ENCODE peak calls at places on chromosomes 12 and 14, in seven cellular contexts. Y is tibial artery; E is BE2C; K is AG04449; Z is cardiac fibroblast; A is dorsolateral prefrontal cortex; I is CD4-positive, alpha-beta T cell. G is an unnamed sample.

GRCh38 chr14:74955229-74955999 is at the start of gene PGF:
- DNase-seq in Y (peak; percentile 67), E (peak; percentile 86), K (no peak), Z (peak; percentile 50), A (no peak), I (no peak), G (peak; percentile 77)

GRCh38 chr12:12684375-12685106 is 11.4 kb downstream of the GPR19 start:
- DNase-seq in Y (no peak), E (peak; percentile 95), K (no peak), Z (peak; percentile 57), A (peak; percentile 58), I (no peak), G (peak; percentile 56)

GRCh38 chr14:66804141-66804540 is 296.2 kb downstream of the GPHN start:
- DNase-seq in Y (no peak), E (no peak), K (no peak), Z (no peak), A (no peak), I (no peak), G (no peak)

GRCh38 chr12:28222081-28222700 is 31.9 kb downstream of the CCDC91 start:
- DNase-seq in Y (no peak), E (no peak), K (no peak), Z (no peak), A (no peak), I (peak; percentile 35), G (no peak)

GRCh38 chr14:49481099-49481498 is 105.1 kb downstream of the RPS29 start:
- DNase-seq in Y (no peak), E (no peak), K (no peak), Z (no peak), A (no peak), I (no peak), G (no peak)

GRCh38 chr12:75831413-75831812 is 200.2 kb downstream of the PHLDA1 start:
- DNase-seq in Y (no peak), E (no peak), K (no peak), Z (peak; percentile 77), A (no peak), I (no peak), G (peak; percentile 26)

GRCh38 chr12:93441111-93441616 is 583 bp downstream of the UBE2N start:
- DNase-seq in Y (no peak), E (no peak), K (no peak), Z (peak; percentile 25), A (no peak), I (peak; percentile 14), G (peak; percentile 24)

GRCh38 chr12:1931642-1932041 is 13.2 kb upstream of the CACNA2D4 start:
- DNase-seq in Y (no peak), E (no peak), K (no peak), Z (no peak), A (no peak), I (no peak), G (no peak)

GRCh38 chr14:21352587-21352986 is 31.2 kb downstream of the SUPT16H start:
- DNase-seq in Y (no peak), E (no peak), K (no peak), Z (no peak), A (no peak), I (no peak), G (no peak)

GRCh38 chr14:61080591-61081010 is 99.6 kb downstream of the SLC38A6 start:
- DNase-seq in Y (no peak), E (no peak), K (peak; percentile 79), Z (no peak), A (no peak), I (no peak), G (peak; percentile 87)

GRCh38 chr12:40775681-40776080 is 83.4 kb downstream of the CNTN1 start:
- DNase-seq in Y (no peak), E (no peak), K (no peak), Z (no peak), A (no peak), I (no peak), G (no peak)

GRCh38 chr12:10189653-10190052 is 10.8 kb downstream of the TMEM52B start:
- DNase-seq in Y (no peak), E (no peak), K (no peak), Z (peak; percentile 35), A (no peak), I (no peak), G (no peak)

GRCh38 chr12:46442239-46442638 is 69.7 kb upstream of the SLC38A2 start:
- DNase-seq in Y (no peak), E (no peak), K (no peak), Z (peak; percentile 51), A (no peak), I (no peak), G (peak; percentile 33)

GRCh38 chr12:13203028-13203922 is 6.7 kb downstream of the EMP1 start:
- DNase-seq in Y (peak; percentile 63), E (peak; percentile 23), K (no peak), Z (peak; percentile 78), A (no peak), I (no peak), G (peak; percentile 62)

GRCh38 chr12:57386187-57386720 is 44.6 kb downstream of the R3HDM2 start:
- DNase-seq in Y (no peak), E (no peak), K (no peak), Z (no peak), A (no peak), I (no peak), G (no peak)

GRCh38 chr14:104434214-104435076 is 145.1 kb upstream of the C14orf180 start:
- DNase-seq in Y (no peak), E (no peak), K (no peak), Z (no peak), A (no peak), I (no peak), G (no peak)

GRCh38 chr12:109772622-109773321 is 59.1 kb downstream of the FAM222A start:
- DNase-seq in Y (no peak), E (no peak), K (no peak), Z (no peak), A (peak; percentile 10), I (no peak), G (no peak)

GRCh38 chr12:89453579-89453978 is 71.0 kb downstream of the GALNT4 start:
- DNase-seq in Y (no peak), E (no peak), K (peak; percentile 45), Z (peak; percentile 87), A (no peak), I (no peak), G (peak; percentile 35)

GRCh38 chr12:122137229-122137628 is 36.8 kb downstream of the IL31 start:
- DNase-seq in Y (no peak), E (peak; percentile 36), K (no peak), Z (no peak), A (no peak), I (no peak), G (no peak)
- TF ChIP-seq CTCF in Y (no peak), E (peak; percentile 45), K (peak; percentile 17), Z (peak; percentile 16), A (no peak), I (no peak), G (peak; percentile 32)

GRCh38 chr12:49546481-49546880 is 7.7 kb downstream of the KCNH3 start:
- DNase-seq in Y (no peak), E (no peak), K (no peak), Z (no peak), A (no peak), I (no peak), G (no peak)

GRCh38 chr12:49549735-49550710 is 11.2 kb downstream of the KCNH3 start:
- DNase-seq in Y (no peak), E (no peak), K (no peak), Z (no peak), A (no peak), I (no peak), G (no peak)

GRCh38 chr12:49548822-49549648 is 10.2 kb downstream of the KCNH3 start:
- DNase-seq in Y (no peak), E (no peak), K (no peak), Z (peak; percentile 21), A (peak; percentile 65), I (no peak), G (peak; percentile 60)

GRCh38 chr12:49547090-49547690 is 8.4 kb downstream of the KCNH3 start:
- DNase-seq in Y (no peak), E (no peak), K (no peak), Z (no peak), A (no peak), I (no peak), G (no peak)

DNA sequence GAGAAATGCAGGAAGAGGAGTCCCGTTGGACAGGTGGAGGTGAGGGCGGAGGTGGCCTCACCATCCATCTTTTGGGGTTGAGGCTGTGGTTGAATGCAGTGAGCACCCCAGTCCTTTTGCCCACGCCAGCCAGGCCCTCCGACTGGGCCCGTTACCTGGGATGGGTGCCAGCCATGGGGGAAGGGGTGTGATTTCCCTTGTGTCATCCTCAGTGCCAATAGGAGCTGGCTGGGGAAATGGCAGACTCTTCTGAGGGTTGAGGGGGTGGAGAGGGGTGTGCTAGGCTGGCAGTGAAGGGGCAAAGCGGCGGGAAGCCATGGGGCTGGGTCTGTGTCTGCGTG is 9.6 kb downstream of the KCNH3 start:
- DNase-seq in Y (no peak), E (no peak), K (no peak), Z (no peak), A (no peak), I (no peak), G (peak; percentile 40)
- TF ChIP-seq CTCF in Y (no peak), E (no peak), K (no peak), Z (no peak), A (no peak), I (no peak), G (no peak)

DNA sequence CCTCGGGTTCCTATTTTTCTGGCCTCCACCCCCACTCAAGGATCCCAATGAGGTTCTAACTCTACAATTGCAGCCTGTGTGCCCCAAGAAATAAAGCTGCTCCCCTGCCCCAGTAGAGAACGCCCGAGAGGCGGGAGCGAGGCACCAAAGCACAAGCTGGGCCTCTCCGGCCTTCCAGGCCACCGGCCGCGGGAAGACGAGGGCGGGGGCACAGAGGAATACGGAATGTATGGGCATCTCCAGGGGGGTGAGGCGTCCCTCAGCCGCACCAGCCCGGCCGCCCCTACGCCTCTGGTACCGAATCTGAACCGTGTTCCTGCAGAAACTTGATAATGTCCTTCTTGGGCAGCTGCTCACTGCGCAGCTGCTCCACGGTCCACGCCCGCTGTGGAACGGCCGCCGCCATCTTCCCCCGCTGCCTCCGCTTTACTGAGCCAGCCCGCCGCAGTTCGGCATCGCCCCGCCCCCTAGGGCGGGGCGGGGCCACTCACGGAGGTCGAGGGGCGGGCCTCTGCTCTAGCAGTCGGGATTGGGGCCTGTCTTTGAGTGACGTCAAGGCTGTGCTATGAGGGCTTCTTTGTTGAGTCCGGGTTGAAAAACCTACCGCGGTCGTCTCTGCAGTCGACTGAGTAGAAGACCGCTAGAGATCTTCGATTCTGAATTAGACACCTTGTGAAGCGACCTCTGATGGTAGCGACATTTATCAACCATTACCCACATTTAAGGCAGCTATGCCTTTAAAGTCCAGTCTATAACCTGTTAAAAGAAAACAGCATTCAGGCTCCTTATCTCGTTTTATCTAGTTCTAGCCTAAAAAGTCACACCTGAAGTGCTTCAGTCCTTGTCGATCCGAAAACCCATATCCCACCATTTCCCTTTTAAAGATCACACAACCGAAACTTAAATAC is at the start of gene FKBP3:
- DNase-seq in Y (peak; percentile 99), E (peak; percentile 97), K (peak; percentile 90), Z (peak; percentile 99), A (peak; percentile 97), I (peak; percentile 90), G (peak; percentile 99)
- TF ChIP-seq CTCF in Y (no peak), E (peak; percentile 38), K (no peak), Z (no peak), A (no peak), I (peak; percentile 22), G (peak; percentile 47)

DNA sequence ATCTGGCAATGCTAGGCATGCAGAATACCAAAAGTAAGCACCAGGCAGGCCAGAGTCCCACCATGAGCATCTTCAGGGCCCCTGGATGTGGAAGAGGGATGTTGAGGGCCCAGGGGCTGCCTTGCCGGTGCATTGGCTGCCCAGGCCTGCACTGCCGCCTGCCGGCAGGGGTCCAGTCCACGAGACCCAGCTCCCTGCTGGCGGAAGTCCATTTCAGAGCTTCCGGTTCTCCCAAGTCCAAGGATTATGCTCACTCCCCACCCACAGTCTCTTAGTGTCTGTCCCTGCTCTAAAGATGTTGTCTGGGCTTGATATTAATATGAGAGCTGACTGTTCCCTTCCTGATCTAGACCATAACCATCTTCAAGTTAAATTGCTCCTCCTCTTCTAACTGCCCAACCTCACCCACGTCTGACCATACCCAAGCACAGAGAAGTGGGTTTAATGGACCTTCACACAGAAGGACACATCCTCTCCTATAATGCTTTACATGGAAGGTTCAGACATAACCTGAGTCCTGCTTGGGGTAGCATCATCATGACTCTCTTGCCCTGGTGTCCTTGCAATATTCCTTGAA is 117.4 kb downstream of the DAD1 start:
- DNase-seq in Y (no peak), E (peak; percentile 82), K (no peak), Z (peak; percentile 71), A (peak; percentile 68), I (no peak), G (peak; percentile 92)
- TF ChIP-seq CTCF in Y (peak; percentile 39), E (peak; percentile 95), K (peak; percentile 76), Z (peak; percentile 61), A (peak; percentile 58), I (no peak), G (peak; percentile 89)

G was measured in A673.